ENCODE peak calls at places on chromosomes 7 and 10, in ten cellular contexts. One of them, this sample, is unnamed.

GRCh38 chr7:47689558-47689957 is 107.6 kb upstream of the TNS3 start:
- DNase-seq in transverse colon: no peak
- DNase-seq in suprapubic skin: no peak
- DNase-seq in HCT116: no peak
- DNase-seq in GM12891: no peak
- DNase-seq in GM12892: no peak
- DNase-seq in Panc1: no peak
- DNase-seq in endothelial cell of umbilical vein: no peak
- DNase-seq in breast epithelium: no peak
- DNase-seq in stomach: no peak
- DNase-seq in this sample: no peak

GRCh38 chr7:46165281-46165680 is 244.2 kb upstream of the IGFBP3 start:
- DNase-seq in stomach: no peak
- DNase-seq in suprapubic skin: no peak
- DNase-seq in transverse colon: no peak
- DNase-seq in GM12891: no peak
- DNase-seq in breast epithelium: no peak
- DNase-seq in Panc1: no peak
- DNase-seq in GM12892: no peak
- DNase-seq in endothelial cell of umbilical vein: no peak
- DNase-seq in HCT116: no peak
- DNase-seq in this sample: no peak

GRCh38 chr10:14671383-14671782 is 103.3 kb downstream of the FAM107B start:
- DNase-seq in stomach: no peak
- DNase-seq in suprapubic skin: no peak
- DNase-seq in endothelial cell of umbilical vein: no peak
- DNase-seq in Panc1: no peak
- DNase-seq in HCT116: no peak
- DNase-seq in GM12891: no peak
- DNase-seq in transverse colon: no peak
- DNase-seq in breast epithelium: no peak
- DNase-seq in GM12892: no peak
- DNase-seq in this sample: no peak

GRCh38 chr7:95318501-95318900 is 5.8 kb downstream of the PON1 start:
- DNase-seq in GM12891: no peak
- DNase-seq in suprapubic skin: no peak
- DNase-seq in endothelial cell of umbilical vein: no peak
- DNase-seq in HCT116: no peak
- DNase-seq in GM12892: no peak
- DNase-seq in Panc1: no peak
- DNase-seq in transverse colon: no peak
- DNase-seq in breast epithelium: no peak
- DNase-seq in stomach: no peak
- DNase-seq in this sample: no peak

GRCh38 chr7:155288055-155288454 is 9.6 kb upstream of the INSIG1 start:
- DNase-seq in breast epithelium: no peak
- DNase-seq in suprapubic skin: no peak
- DNase-seq in GM12892: no peak
- DNase-seq in GM12891: no peak
- DNase-seq in endothelial cell of umbilical vein: no peak
- DNase-seq in HCT116: no peak
- DNase-seq in transverse colon: no peak
- DNase-seq in Panc1: no peak
- DNase-seq in stomach: no peak
- DNase-seq in this sample: no peak

GRCh38 chr10:1168763-1169162 is 112.6 kb downstream of the WDR37 start:
- DNase-seq in suprapubic skin: peak
- DNase-seq in transverse colon: no peak
- DNase-seq in GM12892: no peak
- DNase-seq in Panc1: no peak
- DNase-seq in stomach: no peak
- DNase-seq in breast epithelium: no peak
- DNase-seq in endothelial cell of umbilical vein: no peak
- DNase-seq in HCT116: no peak
- DNase-seq in GM12891: no peak
- DNase-seq in this sample: no peak

GRCh38 chr10:80471715-80472233 is 17.7 kb downstream of the TSPAN14 start:
- DNase-seq in suprapubic skin: no peak
- DNase-seq in Panc1: no peak
- DNase-seq in stomach: no peak
- DNase-seq in GM12891: no peak
- DNase-seq in HCT116: peak
- DNase-seq in GM12892: no peak
- DNase-seq in transverse colon: no peak
- DNase-seq in endothelial cell of umbilical vein: no peak
- DNase-seq in breast epithelium: no peak
- DNase-seq in this sample: no peak

GRCh38 chr10:118971187-118971586 is 58.3 kb upstream of the NANOS1 start:
- DNase-seq in HCT116: no peak
- DNase-seq in Panc1: no peak
- DNase-seq in GM12891: no peak
- DNase-seq in transverse colon: no peak
- DNase-seq in endothelial cell of umbilical vein: no peak
- DNase-seq in suprapubic skin: no peak
- DNase-seq in GM12892: no peak
- DNase-seq in breast epithelium: no peak
- DNase-seq in stomach: no peak
- DNase-seq in this sample: no peak

GRCh38 chr7:112081778-112082177 is 124.4 kb downstream of the DOCK4 start:
- DNase-seq in endothelial cell of umbilical vein: no peak
- DNase-seq in transverse colon: no peak
- DNase-seq in HCT116: no peak
- DNase-seq in GM12892: no peak
- DNase-seq in breast epithelium: no peak
- DNase-seq in Panc1: no peak
- DNase-seq in GM12891: no peak
- DNase-seq in stomach: no peak
- DNase-seq in suprapubic skin: no peak
- DNase-seq in this sample: no peak

GRCh38 chr7:28588606-28589005 is 176.3 kb downstream of the CREB5 start:
- DNase-seq in stomach: no peak
- DNase-seq in transverse colon: no peak
- DNase-seq in GM12891: no peak
- DNase-seq in breast epithelium: no peak
- DNase-seq in endothelial cell of umbilical vein: no peak
- DNase-seq in suprapubic skin: no peak
- DNase-seq in HCT116: no peak
- DNase-seq in Panc1: no peak
- DNase-seq in GM12892: no peak
- DNase-seq in this sample: no peak

GRCh38 chr10:50396491-50397311 is 145.4 kb upstream of the ASAH2 start:
- DNase-seq in endothelial cell of umbilical vein: no peak
- DNase-seq in GM12892: no peak
- DNase-seq in HCT116: no peak
- DNase-seq in GM12891: no peak
- DNase-seq in Panc1: no peak
- DNase-seq in breast epithelium: no peak
- DNase-seq in transverse colon: no peak
- DNase-seq in suprapubic skin: no peak
- DNase-seq in stomach: no peak
- DNase-seq in this sample: no peak

GRCh38 chr10:65559369-65559768 is 1366.5 kb upstream of the LRRTM3 start:
- DNase-seq in stomach: no peak
- DNase-seq in HCT116: no peak
- DNase-seq in suprapubic skin: no peak
- DNase-seq in GM12891: no peak
- DNase-seq in endothelial cell of umbilical vein: no peak
- DNase-seq in Panc1: no peak
- DNase-seq in transverse colon: no peak
- DNase-seq in breast epithelium: no peak
- DNase-seq in GM12892: no peak
- DNase-seq in this sample: no peak
- TF ChIP-seq POLR2AphosphoS5 in stomach: no peak
- TF ChIP-seq POLR2AphosphoS5 in HCT116: no peak
- TF ChIP-seq POLR2AphosphoS5 in suprapubic skin: no peak
- TF ChIP-seq POLR2AphosphoS5 in GM12891: no peak
- TF ChIP-seq POLR2AphosphoS5 in endothelial cell of umbilical vein: no peak
- TF ChIP-seq POLR2AphosphoS5 in Panc1: no peak
- TF ChIP-seq POLR2AphosphoS5 in transverse colon: no peak
- TF ChIP-seq POLR2AphosphoS5 in breast epithelium: no peak
- TF ChIP-seq POLR2AphosphoS5 in GM12892: no peak
- TF ChIP-seq POLR2AphosphoS5 in this sample: no peak

GRCh38 chr10:3805227-3805790 is 20.3 kb upstream of the KLF6 start:
- DNase-seq in stomach: no peak
- DNase-seq in HCT116: peak
- DNase-seq in endothelial cell of umbilical vein: peak
- DNase-seq in Panc1: peak
- DNase-seq in transverse colon: no peak
- DNase-seq in GM12892: no peak
- DNase-seq in breast epithelium: no peak
- DNase-seq in GM12891: no peak
- DNase-seq in suprapubic skin: no peak
- DNase-seq in this sample: peak

GRCh38 chr10:3807221-3807927 is 22.4 kb upstream of the KLF6 start:
- DNase-seq in suprapubic skin: no peak
- DNase-seq in breast epithelium: no peak
- DNase-seq in transverse colon: no peak
- DNase-seq in Panc1: no peak
- DNase-seq in GM12891: no peak
- DNase-seq in stomach: no peak
- DNase-seq in HCT116: no peak
- DNase-seq in endothelial cell of umbilical vein: peak
- DNase-seq in GM12892: no peak
- DNase-seq in this sample: peak

GRCh38 chr10:3803884-3804741 is 19.1 kb upstream of the KLF6 start:
- DNase-seq in breast epithelium: no peak
- DNase-seq in GM12891: no peak
- DNase-seq in stomach: no peak
- DNase-seq in endothelial cell of umbilical vein: peak
- DNase-seq in GM12892: no peak
- DNase-seq in HCT116: no peak
- DNase-seq in transverse colon: no peak
- DNase-seq in suprapubic skin: no peak
- DNase-seq in Panc1: no peak
- DNase-seq in this sample: peak

GRCh38 chr10:3806603-3807002 is 21.6 kb upstream of the KLF6 start:
- DNase-seq in HCT116: no peak
- DNase-seq in endothelial cell of umbilical vein: peak
- DNase-seq in stomach: peak
- DNase-seq in suprapubic skin: no peak
- DNase-seq in transverse colon: peak
- DNase-seq in breast epithelium: no peak
- DNase-seq in Panc1: peak
- DNase-seq in GM12892: no peak
- DNase-seq in GM12891: no peak
- DNase-seq in this sample: no peak

GRCh38 chr10:3805791-3806381 is 20.9 kb upstream of the KLF6 start:
- DNase-seq in GM12892: no peak
- DNase-seq in HCT116: peak
- DNase-seq in suprapubic skin: no peak
- DNase-seq in transverse colon: peak
- DNase-seq in stomach: no peak
- DNase-seq in breast epithelium: no peak
- DNase-seq in Panc1: no peak
- DNase-seq in GM12891: no peak
- DNase-seq in endothelial cell of umbilical vein: peak
- DNase-seq in this sample: peak
- TF ChIP-seq POLR2AphosphoS5 in GM12892: no peak
- TF ChIP-seq POLR2AphosphoS5 in HCT116: no peak
- TF ChIP-seq POLR2AphosphoS5 in suprapubic skin: no peak
- TF ChIP-seq POLR2AphosphoS5 in transverse colon: no peak
- TF ChIP-seq POLR2AphosphoS5 in stomach: no peak
- TF ChIP-seq POLR2AphosphoS5 in breast epithelium: peak
- TF ChIP-seq POLR2AphosphoS5 in Panc1: no peak
- TF ChIP-seq POLR2AphosphoS5 in GM12891: peak
- TF ChIP-seq POLR2AphosphoS5 in endothelial cell of umbilical vein: peak
- TF ChIP-seq POLR2AphosphoS5 in this sample: peak

DNA sequence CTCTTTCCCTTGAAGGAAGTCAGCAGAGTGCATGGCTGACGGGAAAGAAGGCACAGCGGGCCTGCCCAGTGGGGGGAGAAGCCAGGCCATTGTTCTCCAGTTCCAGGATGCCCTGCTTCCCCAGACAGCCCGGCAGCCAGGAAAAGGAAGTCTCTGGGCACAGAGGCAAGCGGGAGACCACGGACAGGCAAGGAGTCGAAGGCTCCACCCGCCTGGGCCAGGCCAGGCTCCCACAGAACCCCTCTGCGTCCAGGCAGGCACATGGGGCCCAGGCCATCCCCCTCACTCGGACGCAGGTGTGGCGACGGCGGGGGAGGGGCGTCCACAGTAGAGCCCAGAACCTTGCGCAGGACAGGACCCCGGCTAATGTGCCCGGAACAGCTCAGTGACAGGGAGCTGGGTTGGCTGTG is 8.7 kb downstream of the GPR146 start:
- DNase-seq in Panc1: no peak
- DNase-seq in transverse colon: no peak
- DNase-seq in GM12891: no peak
- DNase-seq in HCT116: no peak
- DNase-seq in endothelial cell of umbilical vein: peak
- DNase-seq in suprapubic skin: no peak
- DNase-seq in GM12892: no peak
- DNase-seq in stomach: no peak
- DNase-seq in breast epithelium: no peak
- DNase-seq in this sample: no peak
- TF ChIP-seq POLR2AphosphoS5 in Panc1: no peak
- TF ChIP-seq POLR2AphosphoS5 in transverse colon: no peak
- TF ChIP-seq POLR2AphosphoS5 in GM12891: no peak
- TF ChIP-seq POLR2AphosphoS5 in HCT116: no peak
- TF ChIP-seq POLR2AphosphoS5 in endothelial cell of umbilical vein: no peak
- TF ChIP-seq POLR2AphosphoS5 in suprapubic skin: peak
- TF ChIP-seq POLR2AphosphoS5 in GM12892: no peak
- TF ChIP-seq POLR2AphosphoS5 in stomach: no peak
- TF ChIP-seq POLR2AphosphoS5 in breast epithelium: peak
- TF ChIP-seq POLR2AphosphoS5 in this sample: peak

GRCh38 chr7:958221-959200 is 4.0 kb upstream of the ADAP1 start:
- DNase-seq in GM12892: no peak
- DNase-seq in breast epithelium: no peak
- DNase-seq in suprapubic skin: peak
- DNase-seq in transverse colon: peak
- DNase-seq in stomach: no peak
- DNase-seq in GM12891: no peak
- DNase-seq in endothelial cell of umbilical vein: no peak
- DNase-seq in Panc1: no peak
- DNase-seq in HCT116: no peak
- DNase-seq in this sample: no peak

GRCh38 chr7:959271-959670 is 4.8 kb upstream of the ADAP1 start:
- DNase-seq in HCT116: no peak
- DNase-seq in stomach: no peak
- DNase-seq in GM12892: no peak
- DNase-seq in breast epithelium: no peak
- DNase-seq in endothelial cell of umbilical vein: no peak
- DNase-seq in Panc1: no peak
- DNase-seq in suprapubic skin: peak
- DNase-seq in GM12891: no peak
- DNase-seq in transverse colon: peak
- DNase-seq in this sample: no peak

GRCh38 chr7:960269-960871 is 5.9 kb upstream of the ADAP1 start:
- DNase-seq in breast epithelium: no peak
- DNase-seq in GM12891: no peak
- DNase-seq in Panc1: no peak
- DNase-seq in endothelial cell of umbilical vein: no peak
- DNase-seq in HCT116: no peak
- DNase-seq in transverse colon: peak
- DNase-seq in stomach: no peak
- DNase-seq in GM12892: no peak
- DNase-seq in suprapubic skin: peak
- DNase-seq in this sample: no peak

GRCh38 chr7:956031-956430 is 1.6 kb upstream of the ADAP1 start:
- DNase-seq in transverse colon: peak
- DNase-seq in Panc1: no peak
- DNase-seq in GM12891: no peak
- DNase-seq in GM12892: no peak
- DNase-seq in endothelial cell of umbilical vein: no peak
- DNase-seq in suprapubic skin: peak
- DNase-seq in stomach: no peak
- DNase-seq in HCT116: no peak
- DNase-seq in breast epithelium: no peak
- DNase-seq in this sample: no peak

GRCh38 chr7:957418-958220 is 3.1 kb upstream of the ADAP1 start:
- DNase-seq in Panc1: no peak
- DNase-seq in HCT116: no peak
- DNase-seq in GM12891: no peak
- DNase-seq in GM12892: no peak
- DNase-seq in breast epithelium: no peak
- DNase-seq in suprapubic skin: peak
- DNase-seq in stomach: no peak
- DNase-seq in transverse colon: peak
- DNase-seq in endothelial cell of umbilical vein: no peak
- DNase-seq in this sample: no peak
- TF ChIP-seq POLR2AphosphoS5 in Panc1: no peak
- TF ChIP-seq POLR2AphosphoS5 in HCT116: no peak
- TF ChIP-seq POLR2AphosphoS5 in GM12891: no peak
- TF ChIP-seq POLR2AphosphoS5 in GM12892: no peak
- TF ChIP-seq POLR2AphosphoS5 in breast epithelium: no peak
- TF ChIP-seq POLR2AphosphoS5 in suprapubic skin: no peak
- TF ChIP-seq POLR2AphosphoS5 in stomach: no peak
- TF ChIP-seq POLR2AphosphoS5 in transverse colon: no peak
- TF ChIP-seq POLR2AphosphoS5 in endothelial cell of umbilical vein: no peak
- TF ChIP-seq POLR2AphosphoS5 in this sample: no peak